ENCODE peak calls at places on chromosomes 4 and X, in nine cellular contexts. T is coronary artery, C is EL, X is adrenal gland, V is Peyer's patch, P is left kidney, Z is NCI-H1436, K is GOT3, E is GM19239. L is an unnamed sample.

GRCh38 chrX:121546317-121546716 is 498.9 kb downstream of the GLUD2 start:
- DNase-seq in T (no peak), C (no peak), X (no peak), V (no peak), P (no peak), Z (no peak), K (no peak), E (no peak), L (no peak)

GRCh38 chrX:66632473-66632872 is 6.4 kb downstream of the EDA2R start:
- DNase-seq in T (no peak), C (peak; percentile 62), X (no peak), V (no peak), P (no peak), Z (no peak), K (no peak), E (no peak), L (no peak)

GRCh38 chrX:71111141-71111843 is at the start of gene IL2RG:
- DNase-seq in T (no peak), C (no peak), X (no peak), V (peak; percentile 85), P (no peak), Z (no peak), K (no peak), E (no peak), L (no peak)

GRCh38 chrX:68571292-68572256 is 72.7 kb downstream of the YIPF6 start:
- DNase-seq in T (no peak), C (peak; percentile 60), X (no peak), V (no peak), P (no peak), Z (no peak), K (no peak), E (no peak), L (no peak)

GRCh38 chr4:79403356-79403755 is 4.7 kb downstream of the GK2 start:
- DNase-seq in T (no peak), C (no peak), X (no peak), V (no peak), P (no peak), Z (no peak), K (no peak), E (no peak), L (no peak)

GRCh38 chr4:16684083-16684482 is 214.4 kb downstream of the LDB2 start:
- DNase-seq in T (no peak), C (peak; percentile 52), X (no peak), V (no peak), P (peak; percentile 26), Z (no peak), K (no peak), E (no peak), L (no peak)

GRCh38 chr4:87839309-87839946 is 6.7 kb downstream of the MEPE start:
- DNase-seq in T (no peak), C (peak; percentile 49), X (peak; percentile 66), V (no peak), P (peak; percentile 35), Z (peak; percentile 15), K (no peak), E (no peak), L (no peak)

GRCh38 chr4:153393397-153393796 is 48.9 kb downstream of the MND1 start:
- DNase-seq in T (no peak), C (peak; percentile 81), X (peak; percentile 77), V (no peak), P (peak; percentile 2), Z (no peak), K (no peak), E (no peak), L (no peak)

GRCh38 chr4:57168986-57169385 is 58.8 kb upstream of the IGFBP7 start:
- DNase-seq in T (no peak), C (no peak), X (no peak), V (no peak), P (no peak), Z (no peak), K (no peak), E (no peak), L (no peak)

GRCh38 chrX:31606796-31607195 is 535.0 kb upstream of the FTHL17 start:
- DNase-seq in T (no peak), C (no peak), X (no peak), V (no peak), P (no peak), Z (no peak), K (no peak), E (no peak), L (no peak)

GRCh38 chr4:10058371-10058770 is 37.1 kb upstream of the SLC2A9 start:
- DNase-seq in T (no peak), C (no peak), X (no peak), V (no peak), P (no peak), Z (no peak), K (no peak), E (no peak), L (no peak)

GRCh38 chr4:107734120-107734519 is 14.1 kb upstream of the PAPSS1 start:
- DNase-seq in T (no peak), C (no peak), X (no peak), V (no peak), P (peak; percentile 21), Z (no peak), K (no peak), E (no peak), L (no peak)

GRCh38 chrX:12396584-12396983 is 258.3 kb downstream of the FRMPD4 start:
- DNase-seq in T (no peak), C (no peak), X (no peak), V (no peak), P (no peak), Z (no peak), K (no peak), E (no peak), L (no peak)

GRCh38 chr4:172996571-172997216 is 171.9 kb upstream of the GALNT7 start:
- DNase-seq in T (no peak), C (peak; percentile 54), X (peak; percentile 31), V (no peak), P (no peak), Z (no peak), K (no peak), E (no peak), L (no peak)

GRCh38 chr4:113837397-113837796 is 75.9 kb upstream of the CAMK2D start:
- DNase-seq in T (no peak), C (peak; percentile 83), X (no peak), V (no peak), P (no peak), Z (peak; percentile 12), K (no peak), E (peak; percentile 31), L (no peak)

GRCh38 chrX:136200466-136200865 is 50.7 kb downstream of the MAP7D3 start:
- DNase-seq in T (peak; percentile 68), C (peak; percentile 59), X (no peak), V (no peak), P (no peak), Z (no peak), K (no peak), E (no peak), L (no peak)

L was measured in T1000.